ENCODE peak calls at places on chromosomes 2 and 18, in five cellular contexts. One of them, this sample, is unnamed.

GRCh38 chr2:180443896-180444295 is 436.8 kb upstream of the CWC22 start:
- DNase-seq in heart right ventricle: no peak
- DNase-seq in tibial nerve: no peak
- DNase-seq in transverse colon: no peak
- DNase-seq in GM12865: no peak
- DNase-seq in this sample: no peak

GRCh38 chr2:3151153-3151918 is 226.3 kb downstream of the EIPR1 start:
- DNase-seq in heart right ventricle: no peak
- DNase-seq in tibial nerve: no peak
- DNase-seq in transverse colon: no peak
- DNase-seq in GM12865: peak
- DNase-seq in this sample: peak

GRCh38 chr2:198762456-198762855 is 695.3 kb downstream of the SATB2 start:
- DNase-seq in heart right ventricle: no peak
- DNase-seq in tibial nerve: no peak
- DNase-seq in transverse colon: no peak
- DNase-seq in GM12865: no peak
- DNase-seq in this sample: peak

GRCh38 chr2:95049961-95050360 is 24.5 kb downstream of the MAL start:
- DNase-seq in heart right ventricle: no peak
- DNase-seq in tibial nerve: no peak
- DNase-seq in transverse colon: no peak
- DNase-seq in GM12865: no peak
- DNase-seq in this sample: no peak

GRCh38 chr2:220847587-220847986 is 724.5 kb downstream of the EPHA4 start:
- DNase-seq in heart right ventricle: no peak
- DNase-seq in tibial nerve: no peak
- DNase-seq in transverse colon: no peak
- DNase-seq in GM12865: no peak
- DNase-seq in this sample: no peak

GRCh38 chr2:128314348-128315121 is 4.1 kb downstream of the HS6ST1 start:
- DNase-seq in heart right ventricle: peak
- DNase-seq in tibial nerve: no peak
- DNase-seq in transverse colon: no peak
- DNase-seq in GM12865: peak
- DNase-seq in this sample: no peak

GRCh38 chr18:13611616-13612110 is 114.7 kb downstream of the FAM210A start:
- DNase-seq in heart right ventricle: peak
- DNase-seq in tibial nerve: no peak
- DNase-seq in transverse colon: no peak
- DNase-seq in GM12865: no peak
- DNase-seq in this sample: no peak

GRCh38 chr18:54873884-54874255 is 45.6 kb downstream of the RAB27B start:
- DNase-seq in heart right ventricle: no peak
- DNase-seq in tibial nerve: no peak
- DNase-seq in transverse colon: peak
- DNase-seq in GM12865: no peak
- DNase-seq in this sample: no peak

GRCh38 chr2:86453838-86454237 is 12.7 kb downstream of the KDM3A start:
- DNase-seq in heart right ventricle: no peak
- DNase-seq in tibial nerve: peak
- DNase-seq in transverse colon: peak
- DNase-seq in GM12865: no peak
- DNase-seq in this sample: no peak

GRCh38 chr2:86017901-86018896 is 87.5 kb downstream of the POLR1A start:
- DNase-seq in heart right ventricle: peak
- DNase-seq in tibial nerve: no peak
- DNase-seq in transverse colon: peak
- DNase-seq in GM12865: peak
- DNase-seq in this sample: no peak

GRCh38 chr2:160674076-160674630 is 180.5 kb upstream of the RBMS1 start:
- DNase-seq in heart right ventricle: no peak
- DNase-seq in tibial nerve: no peak
- DNase-seq in transverse colon: no peak
- DNase-seq in GM12865: no peak
- DNase-seq in this sample: no peak

GRCh38 chr2:222842517-222843174 is 18.2 kb upstream of the ACSL3 start:
- DNase-seq in heart right ventricle: no peak
- DNase-seq in tibial nerve: no peak
- DNase-seq in transverse colon: no peak
- DNase-seq in GM12865: no peak
- DNase-seq in this sample: no peak

GRCh38 chr2:232876978-232877441 is 6.9 kb downstream of the SNORC start:
- DNase-seq in heart right ventricle: no peak
- DNase-seq in tibial nerve: no peak
- DNase-seq in transverse colon: peak
- DNase-seq in GM12865: no peak
- DNase-seq in this sample: no peak
- H3K4me3 ChIP-seq in heart right ventricle: peak
- H3K4me3 ChIP-seq in tibial nerve: peak
- H3K4me3 ChIP-seq in transverse colon: peak
- H3K4me3 ChIP-seq in GM12865: no peak
- H3K4me3 ChIP-seq in this sample: no peak

DNA sequence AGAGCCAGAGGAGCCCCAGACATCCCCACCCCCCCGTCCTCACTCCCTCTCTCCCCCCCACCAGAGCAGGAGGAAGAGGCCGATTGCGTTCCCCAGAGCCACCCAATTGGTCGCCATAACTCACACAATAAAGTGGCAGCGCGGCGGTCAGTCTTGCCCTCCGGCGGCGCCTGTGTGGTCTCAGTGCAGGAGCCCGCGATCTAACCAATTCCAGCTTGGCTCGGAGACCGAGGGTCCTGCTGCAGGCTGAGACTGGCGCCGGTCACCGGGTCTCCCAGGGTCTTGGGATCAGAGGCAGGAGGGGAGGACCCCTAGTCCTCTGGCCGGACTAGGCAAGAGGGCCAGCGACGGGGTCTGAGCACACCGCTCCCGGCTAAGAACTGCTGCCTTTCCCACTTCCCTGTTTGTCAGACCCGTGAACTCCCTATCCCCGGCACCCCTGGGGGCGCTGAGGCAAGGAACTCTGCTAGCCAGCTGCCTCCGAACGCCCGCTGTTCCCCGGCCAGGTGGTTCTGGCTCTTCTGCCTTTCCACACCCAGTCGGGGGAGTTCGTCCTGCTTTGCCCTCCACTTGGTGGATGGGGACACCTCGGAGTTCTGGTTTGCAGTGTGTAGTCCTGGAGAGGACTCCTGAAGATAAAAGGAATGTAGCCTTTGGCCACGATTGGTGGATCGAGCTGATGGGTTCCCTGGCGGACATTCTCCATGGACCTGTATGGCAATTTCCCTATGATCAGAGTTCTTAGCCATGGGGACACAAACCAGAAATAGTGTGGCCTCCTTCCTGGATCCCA is 1.0 kb upstream of the HOXD12 start:
- DNase-seq in heart right ventricle: no peak
- DNase-seq in tibial nerve: no peak
- DNase-seq in transverse colon: no peak
- DNase-seq in GM12865: no peak
- DNase-seq in this sample: no peak
- H3K4me3 ChIP-seq in heart right ventricle: no peak
- H3K4me3 ChIP-seq in tibial nerve: no peak
- H3K4me3 ChIP-seq in transverse colon: no peak
- H3K4me3 ChIP-seq in GM12865: no peak
- H3K4me3 ChIP-seq in this sample: no peak

GRCh38 chr2:232927793-232928563 is 57.9 kb downstream of the SNORC start:
- DNase-seq in heart right ventricle: no peak
- DNase-seq in tibial nerve: no peak
- DNase-seq in transverse colon: no peak
- DNase-seq in GM12865: no peak
- DNase-seq in this sample: no peak
- H3K4me3 ChIP-seq in heart right ventricle: peak
- H3K4me3 ChIP-seq in tibial nerve: peak
- H3K4me3 ChIP-seq in transverse colon: peak
- H3K4me3 ChIP-seq in GM12865: no peak
- H3K4me3 ChIP-seq in this sample: no peak

GRCh38 chr2:36562245-36562644 is 35.7 kb downstream of the FEZ2 start:
- DNase-seq in heart right ventricle: no peak
- DNase-seq in tibial nerve: no peak
- DNase-seq in transverse colon: no peak
- DNase-seq in GM12865: no peak
- DNase-seq in this sample: no peak
- H3K4me3 ChIP-seq in heart right ventricle: no peak
- H3K4me3 ChIP-seq in tibial nerve: no peak
- H3K4me3 ChIP-seq in transverse colon: no peak
- H3K4me3 ChIP-seq in GM12865: no peak
- H3K4me3 ChIP-seq in this sample: no peak

GRCh38 chr18:49461602-49461977 is 1.1 kb upstream of the DYM start:
- DNase-seq in heart right ventricle: no peak
- DNase-seq in tibial nerve: no peak
- DNase-seq in transverse colon: no peak
- DNase-seq in GM12865: no peak
- DNase-seq in this sample: no peak

GRCh38 chr18:49457616-49458015 is 2.8 kb downstream of the DYM start:
- DNase-seq in heart right ventricle: no peak
- DNase-seq in tibial nerve: no peak
- DNase-seq in transverse colon: no peak
- DNase-seq in GM12865: no peak
- DNase-seq in this sample: no peak

GRCh38 chr18:49456794-49457193 is 3.7 kb downstream of the DYM start:
- DNase-seq in heart right ventricle: no peak
- DNase-seq in tibial nerve: no peak
- DNase-seq in transverse colon: no peak
- DNase-seq in GM12865: no peak
- DNase-seq in this sample: no peak

GRCh38 chr18:49460958-49461601 is 635 bp upstream of the DYM start:
- DNase-seq in heart right ventricle: no peak
- DNase-seq in tibial nerve: no peak
- DNase-seq in transverse colon: no peak
- DNase-seq in GM12865: no peak
- DNase-seq in this sample: no peak

DNA sequence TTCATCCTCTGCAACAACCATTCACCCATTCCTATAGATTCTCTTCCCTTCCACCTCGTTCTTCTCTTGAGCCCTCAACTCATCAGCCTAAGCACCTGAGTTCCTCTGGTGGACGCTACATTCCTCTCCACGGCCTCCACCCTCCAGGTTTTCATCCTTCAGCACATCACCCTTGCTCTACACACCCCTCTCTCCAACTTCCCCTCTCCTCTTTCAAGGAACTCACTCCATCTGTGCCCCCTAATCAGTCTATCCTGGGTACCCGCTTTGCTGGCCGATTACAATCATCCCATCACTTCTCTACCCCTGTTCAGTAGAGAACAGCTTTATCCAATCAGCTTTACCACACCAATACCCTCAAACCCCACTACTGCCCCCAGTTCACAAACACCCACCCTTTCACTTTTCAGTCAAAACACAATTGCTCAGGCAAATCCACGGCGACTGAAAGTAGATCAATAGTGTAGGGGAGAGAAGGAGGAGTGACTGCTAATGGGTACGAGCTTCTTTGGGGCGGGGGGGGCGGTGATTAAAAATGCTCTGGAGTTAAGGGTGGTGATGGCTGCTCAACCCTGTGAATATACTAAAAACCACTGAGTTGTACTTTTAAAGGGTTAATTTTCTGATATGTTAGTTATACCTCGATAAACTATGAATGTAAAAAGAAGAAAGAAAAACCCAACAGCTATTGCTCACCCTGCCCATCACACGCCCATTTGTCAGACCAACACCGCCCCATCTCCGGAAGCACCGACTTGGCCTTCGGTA is 857 bp downstream of the DYM start:
- DNase-seq in heart right ventricle: peak
- DNase-seq in tibial nerve: peak
- DNase-seq in transverse colon: no peak
- DNase-seq in GM12865: peak
- DNase-seq in this sample: no peak
- H3K4me3 ChIP-seq in heart right ventricle: peak
- H3K4me3 ChIP-seq in tibial nerve: peak
- H3K4me3 ChIP-seq in transverse colon: peak
- H3K4me3 ChIP-seq in GM12865: peak
- H3K4me3 ChIP-seq in this sample: peak

DNA sequence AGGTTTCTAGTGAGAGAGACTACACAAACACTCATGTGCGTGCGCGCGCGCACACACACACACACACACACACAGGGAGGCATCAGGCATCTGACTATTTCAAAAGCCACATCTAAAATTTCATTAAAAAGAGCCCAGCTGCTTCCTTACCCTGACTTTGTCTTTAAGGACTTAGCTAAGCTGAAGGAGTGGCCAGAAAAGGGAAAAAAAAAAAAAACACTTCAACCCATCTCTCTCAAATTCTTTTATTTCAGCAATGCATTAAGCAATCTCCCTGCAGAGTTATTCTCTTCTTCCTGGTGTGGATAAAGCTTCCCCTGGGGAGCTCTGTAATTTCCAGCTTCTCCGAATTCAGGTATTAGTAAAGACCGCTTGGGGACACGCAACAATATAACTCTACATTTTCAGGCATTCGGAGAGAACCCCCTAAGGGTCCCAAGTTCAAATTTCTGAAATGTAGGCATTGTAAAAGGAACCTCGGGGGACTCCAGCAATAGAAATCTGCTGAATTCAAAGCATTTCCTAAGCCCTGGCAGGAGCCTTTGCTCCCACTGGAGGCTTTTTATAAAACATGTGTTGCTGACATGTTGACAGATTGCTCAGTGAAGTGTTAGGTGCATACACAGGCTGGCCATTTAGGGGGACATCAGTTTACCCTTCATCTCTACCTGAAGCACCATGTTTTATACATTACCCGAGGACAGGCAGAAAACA is 66.9 kb downstream of the ZNF521 start:
- DNase-seq in heart right ventricle: no peak
- DNase-seq in tibial nerve: peak
- DNase-seq in transverse colon: no peak
- DNase-seq in GM12865: no peak
- DNase-seq in this sample: peak
- H3K4me3 ChIP-seq in heart right ventricle: peak
- H3K4me3 ChIP-seq in tibial nerve: no peak
- H3K4me3 ChIP-seq in transverse colon: no peak
- H3K4me3 ChIP-seq in GM12865: no peak
- H3K4me3 ChIP-seq in this sample: no peak